ENCODE peak calls at places on chromosomes 4 and X, in four cellular contexts. Z is brain microvascular endothelial cell, S is nephron progenitor cell, O is mammary epithelial cell. R is an unnamed sample.

GRCh38 chrX:25207803-25208202 is 192.0 kb upstream of the ARX start:
- DNase-seq in Z (no peak), S (no peak), O (no peak), R (no peak)

GRCh38 chr4:65340382-65341109 is 329.7 kb downstream of the EPHA5 start:
- DNase-seq in Z (peak), S (no peak), O (no peak), R (no peak)

GRCh38 chr4:24763631-24764302 is 31.6 kb upstream of the SOD3 start:
- DNase-seq in Z (peak), S (no peak), O (peak), R (no peak)

GRCh38 chr4:112311516-112311915 is 14.3 kb downstream of the ALPK1 start:
- DNase-seq in Z (no peak), S (no peak), O (no peak), R (no peak)

GRCh38 chr4:4778491-4779003 is 80.9 kb upstream of the MSX1 start:
- DNase-seq in Z (no peak), S (no peak), O (no peak), R (no peak)

GRCh38 chr4:4860803-4861591 is 1.5 kb downstream of the MSX1 start:
- DNase-seq in Z (peak), S (peak), O (no peak), R (no peak)

GRCh38 chrX:118226060-118226428 is 109.4 kb upstream of the KLHL13 start:
- DNase-seq in Z (peak), S (no peak), O (no peak), R (no peak)

GRCh38 chr4:101217353-101218031 is 129.8 kb downstream of the PPP3CA start:
- DNase-seq in Z (peak), S (no peak), O (no peak), R (no peak)

GRCh38 chr4:156298230-156298629 is 344.6 kb upstream of the CTSO start:
- DNase-seq in Z (peak), S (no peak), O (peak), R (no peak)

GRCh38 chrX:70029790-70030189 is 19.9 kb downstream of the AWAT2 start:
- DNase-seq in Z (no peak), S (no peak), O (no peak), R (no peak)

GRCh38 chr4:168712316-168712855 is 215.5 kb downstream of the PALLD start:
- DNase-seq in Z (no peak), S (no peak), O (no peak), R (no peak)

GRCh38 chr4:168713193-168713592 is 216.3 kb downstream of the PALLD start:
- DNase-seq in Z (no peak), S (no peak), O (no peak), R (no peak)

GRCh38 chr4:168708108-168708507 is 211.3 kb downstream of the PALLD start:
- DNase-seq in Z (no peak), S (no peak), O (peak), R (no peak)

GRCh38 chr4:168711197-168712120 is 214.6 kb downstream of the PALLD start:
- DNase-seq in Z (peak), S (peak), O (peak), R (peak)

DNA sequence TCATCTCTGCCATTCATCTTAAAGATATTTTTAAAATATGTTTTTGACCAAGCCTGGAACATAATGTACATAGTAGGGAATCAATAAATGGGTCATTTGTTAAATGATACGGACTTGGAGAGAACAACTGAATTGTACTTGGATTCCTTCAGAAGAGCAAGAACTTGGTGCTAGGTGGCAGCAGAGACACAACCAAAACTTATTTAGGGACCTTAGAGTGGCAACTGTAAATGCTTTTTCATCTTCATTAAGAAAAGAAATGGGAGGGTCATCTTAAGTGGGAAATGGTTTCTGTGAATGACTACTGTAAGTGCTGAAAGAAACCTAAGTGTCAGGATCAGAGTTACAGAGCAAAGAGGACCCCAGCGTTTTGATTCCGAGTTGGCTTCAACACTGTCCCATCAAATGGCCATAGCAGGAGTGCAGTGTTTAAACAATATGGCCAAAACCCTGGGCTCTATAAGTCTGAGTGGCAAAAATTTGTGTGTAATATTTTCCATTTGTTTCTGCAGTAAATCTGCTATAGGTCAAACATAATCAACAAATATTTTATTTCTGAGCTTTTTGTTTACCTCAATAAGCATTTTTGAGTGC is 213.6 kb downstream of the PALLD start:
- DNase-seq in Z (peak), S (no peak), O (peak), R (peak)
- TF ChIP-seq CTCF in Z (peak), S (peak), O (peak), R (peak)

DNA sequence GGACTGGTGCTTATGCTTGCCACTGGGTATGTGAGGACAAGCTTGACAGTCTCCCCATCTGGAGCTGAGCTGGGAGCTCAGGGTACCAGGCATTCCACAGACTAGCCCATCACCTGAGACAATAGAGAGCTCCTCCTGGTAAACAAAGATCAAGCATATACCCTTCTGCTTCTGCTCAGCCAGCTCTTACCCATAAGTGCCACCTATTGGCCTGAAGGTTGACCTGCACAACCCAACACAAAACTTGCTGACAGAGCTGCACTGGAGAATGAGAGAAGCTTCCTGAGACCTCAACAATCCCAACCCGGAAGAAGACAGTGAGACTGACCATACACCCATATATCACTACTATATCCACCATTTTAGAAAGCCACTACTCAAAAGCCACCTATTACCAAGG is 1049.2 kb upstream of the INTU start:
- DNase-seq in Z (no peak), S (no peak), O (peak), R (no peak)
- TF ChIP-seq CTCF in Z (peak), S (no peak), O (peak), R (no peak)

GRCh38 chrX:133249659-133250058 is 31.5 kb upstream of the TFDP3 start:
- DNase-seq in Z (no peak), S (no peak), O (no peak), R (no peak)
- TF ChIP-seq CTCF in Z (peak), S (no peak), O (peak), R (no peak)

DNA sequence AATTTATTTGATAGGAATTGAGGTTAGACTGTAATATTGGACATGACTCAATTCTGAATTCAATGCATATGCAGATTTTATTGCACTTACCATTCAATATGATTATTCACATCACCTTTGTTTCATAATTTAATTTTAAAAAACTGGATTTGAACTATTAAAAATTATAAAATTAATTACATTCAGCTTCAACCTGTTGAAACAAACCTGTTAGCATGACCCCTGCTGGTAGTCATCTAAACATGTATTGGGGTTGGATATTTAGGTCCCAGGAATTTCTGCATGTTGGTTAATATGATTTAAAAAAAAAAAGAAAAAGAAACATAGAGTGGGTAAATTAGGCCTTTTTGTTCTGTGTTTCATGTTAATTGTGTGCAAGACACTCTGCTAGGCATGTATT is 85.9 kb downstream of the ARSJ start:
- DNase-seq in Z (no peak), S (no peak), O (no peak), R (no peak)
- TF ChIP-seq CTCF in Z (peak), S (peak), O (peak), R (no peak)

DNA sequence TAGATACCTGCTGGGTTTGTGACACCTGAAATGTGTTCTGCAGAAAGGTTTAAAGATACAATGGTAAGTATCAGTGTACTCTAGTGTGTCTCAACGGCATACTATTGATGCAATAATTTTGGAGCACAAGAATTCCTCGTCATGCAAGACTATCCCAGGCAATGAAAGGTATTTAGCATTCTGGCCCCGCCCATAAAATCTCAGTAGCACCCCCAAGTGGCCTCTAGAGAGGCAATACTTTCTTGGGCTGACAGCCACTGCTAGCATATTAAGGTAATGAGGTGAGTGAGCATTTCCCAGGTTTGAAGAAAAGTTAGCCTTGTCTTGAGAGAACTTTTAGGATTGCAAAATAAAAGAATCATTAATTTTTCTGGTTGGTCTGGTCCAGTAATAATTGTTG is 24.0 kb downstream of the TAB3 start:
- DNase-seq in Z (no peak), S (peak), O (peak), R (no peak)
- TF ChIP-seq CTCF in Z (peak), S (no peak), O (peak), R (no peak)

DNA sequence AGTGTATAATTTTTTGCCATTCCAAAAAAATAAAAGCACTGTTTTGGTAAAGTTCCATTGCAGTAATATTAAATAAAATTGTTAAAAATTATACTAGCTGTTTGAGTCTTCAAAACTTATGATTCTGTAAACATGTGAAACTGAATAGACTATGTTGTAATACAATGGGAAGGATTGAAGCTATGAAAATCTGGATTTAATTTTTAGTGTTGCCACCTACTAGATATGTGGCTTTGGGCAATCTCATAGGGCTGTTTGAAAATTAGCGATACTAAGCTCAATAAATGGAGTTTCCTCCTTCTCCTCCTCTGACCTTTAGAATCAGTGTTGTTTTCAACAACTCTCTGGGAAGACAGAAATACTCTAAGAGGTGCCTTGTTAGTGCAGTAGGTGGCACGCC is 4.5 kb downstream of the PGRMC2 start:
- DNase-seq in Z (no peak), S (no peak), O (no peak), R (no peak)
- TF ChIP-seq CTCF in Z (no peak), S (no peak), O (no peak), R (no peak)

GRCh38 chr4:121072080-121072835 is at the start of gene NDNF:
- DNase-seq in Z (no peak), S (peak), O (no peak), R (peak)
- TF ChIP-seq CTCF in Z (no peak), S (no peak), O (no peak), R (no peak)

GRCh38 chr4:184762100-184762499 is 28.2 kb upstream of the CENPU start:
- DNase-seq in Z (no peak), S (no peak), O (no peak), R (no peak)
- TF ChIP-seq CTCF in Z (no peak), S (no peak), O (no peak), R (no peak)